ENCODE peak calls at places on chromosomes 6 and 20, in ten cellular contexts. One of them, this sample, is unnamed.

GRCh38 chr20:10447028-10447427 is 11.9 kb downstream of the SLX4IP start:
- DNase-seq in left ventricle myocardium inferior: no peak
- DNase-seq in left kidney: no peak
- DNase-seq in MCF 10A: peak
- DNase-seq in CD8-positive, alpha-beta T cell: peak
- DNase-seq in GM23338: no peak
- DNase-seq in SW480: peak
- DNase-seq in uterus: no peak
- DNase-seq in heart left ventricle: no peak
- DNase-seq in progenitor cell of endocrine pancreas: no peak
- DNase-seq in this sample: no peak

GRCh38 chr6:6320901-6321300 is 439 bp upstream of the F13A1 start:
- DNase-seq in heart left ventricle: no peak
- DNase-seq in CD8-positive, alpha-beta T cell: no peak
- DNase-seq in left ventricle myocardium inferior: no peak
- DNase-seq in progenitor cell of endocrine pancreas: no peak
- DNase-seq in MCF 10A: peak
- DNase-seq in SW480: peak
- DNase-seq in left kidney: peak
- DNase-seq in GM23338: peak
- DNase-seq in uterus: no peak
- DNase-seq in this sample: peak

GRCh38 chr20:47236639-47236900 is 119.9 kb downstream of the ZMYND8 start:
- DNase-seq in MCF 10A: no peak
- DNase-seq in left ventricle myocardium inferior: no peak
- DNase-seq in SW480: no peak
- DNase-seq in GM23338: no peak
- DNase-seq in CD8-positive, alpha-beta T cell: no peak
- DNase-seq in left kidney: no peak
- DNase-seq in uterus: no peak
- DNase-seq in progenitor cell of endocrine pancreas: no peak
- DNase-seq in heart left ventricle: no peak
- DNase-seq in this sample: no peak

GRCh38 chr20:59984551-59984950 is 26.3 kb downstream of the CDH26 start:
- DNase-seq in heart left ventricle: no peak
- DNase-seq in CD8-positive, alpha-beta T cell: no peak
- DNase-seq in left kidney: no peak
- DNase-seq in MCF 10A: no peak
- DNase-seq in uterus: no peak
- DNase-seq in progenitor cell of endocrine pancreas: no peak
- DNase-seq in SW480: no peak
- DNase-seq in GM23338: no peak
- DNase-seq in left ventricle myocardium inferior: no peak
- DNase-seq in this sample: no peak

GRCh38 chr20:53900380-53900999 is 169.9 kb downstream of the BCAS1 start:
- DNase-seq in SW480: peak
- DNase-seq in CD8-positive, alpha-beta T cell: no peak
- DNase-seq in uterus: no peak
- DNase-seq in left kidney: no peak
- DNase-seq in MCF 10A: peak
- DNase-seq in progenitor cell of endocrine pancreas: no peak
- DNase-seq in left ventricle myocardium inferior: no peak
- DNase-seq in GM23338: no peak
- DNase-seq in heart left ventricle: no peak
- DNase-seq in this sample: peak

GRCh38 chr6:32046450-32047083 is 8.4 kb downstream of the CYP21A2 start:
- DNase-seq in MCF 10A: peak
- DNase-seq in GM23338: peak
- DNase-seq in left kidney: peak
- DNase-seq in progenitor cell of endocrine pancreas: no peak
- DNase-seq in uterus: peak
- DNase-seq in SW480: no peak
- DNase-seq in heart left ventricle: peak
- DNase-seq in CD8-positive, alpha-beta T cell: no peak
- DNase-seq in left ventricle myocardium inferior: peak
- DNase-seq in this sample: no peak

GRCh38 chr6:166588691-166589333 is 2.3 kb upstream of the RAMACL start:
- DNase-seq in CD8-positive, alpha-beta T cell: no peak
- DNase-seq in progenitor cell of endocrine pancreas: no peak
- DNase-seq in left ventricle myocardium inferior: no peak
- DNase-seq in left kidney: peak
- DNase-seq in SW480: no peak
- DNase-seq in GM23338: peak
- DNase-seq in uterus: no peak
- DNase-seq in MCF 10A: peak
- DNase-seq in heart left ventricle: no peak
- DNase-seq in this sample: peak

GRCh38 chr20:23541330-23541729 is 27.0 kb downstream of the CST9L start:
- DNase-seq in heart left ventricle: no peak
- DNase-seq in uterus: no peak
- DNase-seq in SW480: peak
- DNase-seq in MCF 10A: peak
- DNase-seq in left ventricle myocardium inferior: no peak
- DNase-seq in left kidney: no peak
- DNase-seq in progenitor cell of endocrine pancreas: no peak
- DNase-seq in GM23338: no peak
- DNase-seq in CD8-positive, alpha-beta T cell: no peak
- DNase-seq in this sample: no peak

GRCh38 chr6:83707829-83708545 is 914 bp downstream of the SNAP91 start:
- DNase-seq in SW480: no peak
- DNase-seq in CD8-positive, alpha-beta T cell: no peak
- DNase-seq in MCF 10A: no peak
- DNase-seq in heart left ventricle: no peak
- DNase-seq in left ventricle myocardium inferior: no peak
- DNase-seq in uterus: no peak
- DNase-seq in progenitor cell of endocrine pancreas: peak
- DNase-seq in GM23338: peak
- DNase-seq in left kidney: peak
- DNase-seq in this sample: no peak

GRCh38 chr20:51541189-51542032 is 1.1 kb downstream of the NFATC2 start:
- DNase-seq in GM23338: peak
- DNase-seq in heart left ventricle: peak
- DNase-seq in SW480: peak
- DNase-seq in left ventricle myocardium inferior: peak
- DNase-seq in left kidney: peak
- DNase-seq in progenitor cell of endocrine pancreas: no peak
- DNase-seq in uterus: peak
- DNase-seq in CD8-positive, alpha-beta T cell: peak
- DNase-seq in MCF 10A: no peak
- DNase-seq in this sample: peak

GRCh38 chr6:118283759-118284158 is 264.3 kb upstream of the PLN start:
- DNase-seq in CD8-positive, alpha-beta T cell: peak
- DNase-seq in left kidney: peak
- DNase-seq in progenitor cell of endocrine pancreas: peak
- DNase-seq in uterus: peak
- DNase-seq in GM23338: peak
- DNase-seq in heart left ventricle: peak
- DNase-seq in left ventricle myocardium inferior: no peak
- DNase-seq in MCF 10A: peak
- DNase-seq in SW480: peak
- DNase-seq in this sample: peak

GRCh38 chr20:6525447-6526303 is 241.8 kb upstream of the BMP2 start:
- DNase-seq in MCF 10A: no peak
- DNase-seq in SW480: no peak
- DNase-seq in heart left ventricle: no peak
- DNase-seq in progenitor cell of endocrine pancreas: no peak
- DNase-seq in left kidney: no peak
- DNase-seq in GM23338: peak
- DNase-seq in uterus: no peak
- DNase-seq in CD8-positive, alpha-beta T cell: no peak
- DNase-seq in left ventricle myocardium inferior: no peak
- DNase-seq in this sample: no peak

GRCh38 chr6:161584051-161584450 is 310.2 kb upstream of the AGPAT4 start:
- DNase-seq in SW480: peak
- DNase-seq in MCF 10A: peak
- DNase-seq in uterus: no peak
- DNase-seq in GM23338: no peak
- DNase-seq in left ventricle myocardium inferior: no peak
- DNase-seq in CD8-positive, alpha-beta T cell: no peak
- DNase-seq in left kidney: no peak
- DNase-seq in progenitor cell of endocrine pancreas: no peak
- DNase-seq in heart left ventricle: no peak
- DNase-seq in this sample: peak

GRCh38 chr6:329888-330691 is 37.8 kb downstream of the DUSP22 start:
- DNase-seq in uterus: no peak
- DNase-seq in CD8-positive, alpha-beta T cell: no peak
- DNase-seq in SW480: no peak
- DNase-seq in MCF 10A: no peak
- DNase-seq in heart left ventricle: no peak
- DNase-seq in GM23338: peak
- DNase-seq in left ventricle myocardium inferior: peak
- DNase-seq in left kidney: peak
- DNase-seq in progenitor cell of endocrine pancreas: no peak
- DNase-seq in this sample: no peak

GRCh38 chr6:99241905-99242534 is 107.5 kb downstream of the FAXC start:
- DNase-seq in GM23338: peak
- DNase-seq in MCF 10A: peak
- DNase-seq in SW480: peak
- DNase-seq in progenitor cell of endocrine pancreas: no peak
- DNase-seq in CD8-positive, alpha-beta T cell: no peak
- DNase-seq in heart left ventricle: no peak
- DNase-seq in uterus: no peak
- DNase-seq in left kidney: peak
- DNase-seq in left ventricle myocardium inferior: no peak
- DNase-seq in this sample: peak

GRCh38 chr6:17417817-17418216 is 24.4 kb downstream of the CAP2 start:
- DNase-seq in GM23338: peak
- DNase-seq in CD8-positive, alpha-beta T cell: no peak
- DNase-seq in left kidney: peak
- DNase-seq in MCF 10A: peak
- DNase-seq in uterus: no peak
- DNase-seq in heart left ventricle: no peak
- DNase-seq in SW480: no peak
- DNase-seq in left ventricle myocardium inferior: no peak
- DNase-seq in progenitor cell of endocrine pancreas: no peak
- DNase-seq in this sample: peak

GRCh38 chr6:135995160-135995898 is 143.8 kb downstream of the PDE7B start:
- DNase-seq in uterus: no peak
- DNase-seq in GM23338: no peak
- DNase-seq in progenitor cell of endocrine pancreas: no peak
- DNase-seq in CD8-positive, alpha-beta T cell: no peak
- DNase-seq in heart left ventricle: no peak
- DNase-seq in left ventricle myocardium inferior: no peak
- DNase-seq in SW480: no peak
- DNase-seq in MCF 10A: peak
- DNase-seq in left kidney: no peak
- DNase-seq in this sample: peak

GRCh38 chr20:46640536-46641311 is 10.5 kb downstream of the SLC13A3 start:
- DNase-seq in MCF 10A: no peak
- DNase-seq in left kidney: no peak
- DNase-seq in heart left ventricle: no peak
- DNase-seq in progenitor cell of endocrine pancreas: no peak
- DNase-seq in GM23338: no peak
- DNase-seq in SW480: no peak
- DNase-seq in left ventricle myocardium inferior: no peak
- DNase-seq in CD8-positive, alpha-beta T cell: no peak
- DNase-seq in uterus: no peak
- DNase-seq in this sample: peak

GRCh38 chr6:112233864-112234263 is 20.5 kb downstream of the LAMA4 start:
- DNase-seq in left kidney: no peak
- DNase-seq in heart left ventricle: peak
- DNase-seq in CD8-positive, alpha-beta T cell: no peak
- DNase-seq in progenitor cell of endocrine pancreas: no peak
- DNase-seq in left ventricle myocardium inferior: no peak
- DNase-seq in SW480: no peak
- DNase-seq in MCF 10A: peak
- DNase-seq in uterus: no peak
- DNase-seq in GM23338: no peak
- DNase-seq in this sample: no peak

GRCh38 chr6:70847685-70848084 is 109.2 kb downstream of the B3GAT2 start:
- DNase-seq in progenitor cell of endocrine pancreas: no peak
- DNase-seq in SW480: no peak
- DNase-seq in heart left ventricle: no peak
- DNase-seq in MCF 10A: no peak
- DNase-seq in uterus: no peak
- DNase-seq in CD8-positive, alpha-beta T cell: no peak
- DNase-seq in left ventricle myocardium inferior: no peak
- DNase-seq in GM23338: no peak
- DNase-seq in left kidney: no peak
- DNase-seq in this sample: no peak

GRCh38 chr6:56524891-56525703 is 117.6 kb downstream of the DST start:
- DNase-seq in left ventricle myocardium inferior: no peak
- DNase-seq in CD8-positive, alpha-beta T cell: no peak
- DNase-seq in SW480: no peak
- DNase-seq in left kidney: peak
- DNase-seq in MCF 10A: no peak
- DNase-seq in GM23338: no peak
- DNase-seq in uterus: no peak
- DNase-seq in progenitor cell of endocrine pancreas: no peak
- DNase-seq in heart left ventricle: no peak
- DNase-seq in this sample: peak

GRCh38 chr6:10418862-10419748 is 4.2 kb upstream of the TFAP2A start:
- DNase-seq in left kidney: peak
- DNase-seq in CD8-positive, alpha-beta T cell: no peak
- DNase-seq in MCF 10A: peak
- DNase-seq in left ventricle myocardium inferior: no peak
- DNase-seq in GM23338: peak
- DNase-seq in uterus: no peak
- DNase-seq in heart left ventricle: no peak
- DNase-seq in progenitor cell of endocrine pancreas: peak
- DNase-seq in SW480: peak
- DNase-seq in this sample: peak

GRCh38 chr20:2880650-2881049 is 7.4 kb downstream of the PTPRA start:
- DNase-seq in left ventricle myocardium inferior: no peak
- DNase-seq in GM23338: no peak
- DNase-seq in heart left ventricle: no peak
- DNase-seq in progenitor cell of endocrine pancreas: no peak
- DNase-seq in MCF 10A: no peak
- DNase-seq in left kidney: no peak
- DNase-seq in CD8-positive, alpha-beta T cell: no peak
- DNase-seq in uterus: no peak
- DNase-seq in SW480: no peak
- DNase-seq in this sample: no peak

GRCh38 chr20:20024942-20025341 is 7.8 kb downstream of the NAA20 start:
- DNase-seq in left kidney: peak
- DNase-seq in progenitor cell of endocrine pancreas: no peak
- DNase-seq in SW480: no peak
- DNase-seq in left ventricle myocardium inferior: no peak
- DNase-seq in MCF 10A: no peak
- DNase-seq in CD8-positive, alpha-beta T cell: no peak
- DNase-seq in uterus: no peak
- DNase-seq in GM23338: no peak
- DNase-seq in heart left ventricle: no peak
- DNase-seq in this sample: peak

GRCh38 chr6:133741375-133741861 is 147.5 kb upstream of the TCF21 start:
- DNase-seq in CD8-positive, alpha-beta T cell: no peak
- DNase-seq in SW480: peak
- DNase-seq in GM23338: peak
- DNase-seq in MCF 10A: peak
- DNase-seq in progenitor cell of endocrine pancreas: no peak
- DNase-seq in uterus: no peak
- DNase-seq in left kidney: peak
- DNase-seq in left ventricle myocardium inferior: no peak
- DNase-seq in heart left ventricle: no peak
- DNase-seq in this sample: peak

GRCh38 chr20:59063358-59064213 is 21.0 kb upstream of the PRELID3B start:
- DNase-seq in progenitor cell of endocrine pancreas: no peak
- DNase-seq in GM23338: no peak
- DNase-seq in MCF 10A: peak
- DNase-seq in CD8-positive, alpha-beta T cell: no peak
- DNase-seq in left ventricle myocardium inferior: peak
- DNase-seq in SW480: peak
- DNase-seq in left kidney: peak
- DNase-seq in heart left ventricle: peak
- DNase-seq in uterus: peak
- DNase-seq in this sample: peak

GRCh38 chr20:32965115-32965514 is 39.1 kb downstream of the SUN5 start:
- DNase-seq in left ventricle myocardium inferior: no peak
- DNase-seq in SW480: no peak
- DNase-seq in uterus: no peak
- DNase-seq in left kidney: no peak
- DNase-seq in progenitor cell of endocrine pancreas: no peak
- DNase-seq in CD8-positive, alpha-beta T cell: no peak
- DNase-seq in heart left ventricle: no peak
- DNase-seq in MCF 10A: no peak
- DNase-seq in GM23338: no peak
- DNase-seq in this sample: no peak

GRCh38 chr20:50904067-50904570 is 27.1 kb downstream of the ADNP start:
- DNase-seq in progenitor cell of endocrine pancreas: no peak
- DNase-seq in GM23338: no peak
- DNase-seq in CD8-positive, alpha-beta T cell: no peak
- DNase-seq in MCF 10A: no peak
- DNase-seq in heart left ventricle: no peak
- DNase-seq in left ventricle myocardium inferior: no peak
- DNase-seq in left kidney: no peak
- DNase-seq in SW480: no peak
- DNase-seq in uterus: no peak
- DNase-seq in this sample: no peak

This sample was measured in renal cortical epithelial cell.